ENCODE peak calls at places on chromosomes 3 and 15, in seven cellular contexts. P is heart left ventricle; G is testis; Y is effector memory CD4-positive, alpha-beta T cell; A is H9; B is thoracic aorta; L is mucosa of descending colon. E is an unnamed sample. For H3K4me1, the result is how much of the 10 kb centered on the place peaks cover.

GRCh38 chr15:71708052-71708432 is 102.3 kb upstream of the NR2E3 start:
- DNase-seq in L (peak), A (no peak), P (peak), B (no peak), Y (no peak), G (no peak), E (peak)

GRCh38 chr3:42398080-42398479 is 12.3 kb downstream of the LYZL4 start:
- DNase-seq in B (no peak), G (no peak), A (no peak), Y (no peak), L (no peak), P (no peak), E (no peak)

GRCh38 chr3:27696906-27697305 is 25.2 kb downstream of the EOMES start:
- DNase-seq in A (no peak), P (no peak), L (no peak), B (no peak), G (no peak), Y (no peak), E (no peak)

GRCh38 chr15:50218291-50218690 is 36.3 kb downstream of the SLC27A2 start:
- DNase-seq in P (no peak), L (no peak), B (no peak), G (no peak), A (no peak), Y (no peak), E (no peak)

GRCh38 chr3:127238602-127239001 is 45.7 kb downstream of the PRR23E start:
- DNase-seq in Y (no peak), L (no peak), G (no peak), P (no peak), A (no peak), B (no peak), E (no peak)

GRCh38 chr3:122956685-122957455 is 70.7 kb downstream of the SEMA5B start:
- DNase-seq in A (no peak), G (no peak), Y (no peak), P (peak), L (no peak), B (no peak), E (peak)

GRCh38 chr3:54968546-54969172 is 40.8 kb upstream of the LRTM1 start:
- DNase-seq in Y (no peak), A (no peak), G (no peak), B (no peak), P (no peak), L (no peak), E (no peak)

GRCh38 chr3:149417174-149417573 is 39.7 kb upstream of the TM4SF1 start:
- DNase-seq in P (no peak), B (no peak), G (no peak), A (no peak), Y (no peak), L (no peak), E (no peak)

GRCh38 chr3:158683216-158683975 is 10.9 kb upstream of the LXN start:
- DNase-seq in P (no peak), Y (no peak), B (no peak), A (no peak), L (no peak), G (no peak), E (no peak)

GRCh38 chr3:54138937-54139547 is 16.7 kb downstream of the CACNA2D3 start:
- DNase-seq in P (no peak), Y (no peak), B (no peak), A (no peak), G (no peak), L (no peak), E (no peak)

GRCh38 chr3:81823882-81824395 is 62.5 kb upstream of the GBE1 start:
- DNase-seq in L (no peak), A (no peak), B (no peak), G (no peak), Y (no peak), P (no peak), E (no peak)

GRCh38 chr15:71813723-71814470 is 3.5 kb downstream of the NR2E3 start:
- DNase-seq in B (no peak), P (no peak), Y (no peak), L (no peak), G (no peak), A (no peak), E (no peak)

GRCh38 chr3:55488398-55489055 is 1.4 kb upstream of the WNT5A start:
- DNase-seq in P (peak), Y (no peak), B (no peak), A (peak), L (peak), G (peak), E (no peak)

GRCh38 chr15:38885477-38885952 is 320.9 kb upstream of the RASGRP1 start:
- DNase-seq in B (no peak), L (no peak), G (no peak), A (no peak), P (no peak), Y (no peak), E (no peak)

GRCh38 chr15:62187910-62188309 is 22.8 kb upstream of the C2CD4B start:
- DNase-seq in L (no peak), P (no peak), Y (no peak), B (no peak), A (no peak), G (no peak), E (no peak)

GRCh38 chr3:56314842-56315241 is 153.4 kb downstream of the ERC2 start:
- DNase-seq in Y (no peak), G (no peak), B (no peak), P (peak), A (peak), L (no peak), E (no peak)

GRCh38 chr3:185503467-185503975 is 4.7 kb upstream of the TMEM41A start:
- DNase-seq in P (no peak), A (no peak), L (peak), B (no peak), Y (no peak), G (no peak), E (no peak)

GRCh38 chr3:107217161-107217560 is 160.1 kb upstream of the CCDC54 start:
- DNase-seq in A (no peak), Y (no peak), G (no peak), L (no peak), B (no peak), P (no peak), E (no peak)

GRCh38 chr15:58307313-58307961 is 124.4 kb upstream of the LIPC start:
- DNase-seq in A (no peak), P (no peak), G (no peak), Y (no peak), L (no peak), B (no peak), E (no peak)

GRCh38 chr15:64144565-64145281 is 6.8 kb upstream of the SNX22 start:
- DNase-seq in P (no peak), L (no peak), A (no peak), B (no peak), G (peak), Y (no peak), E (no peak)

GRCh38 chr3:5002174-5002870 is 23.1 kb downstream of the BHLHE40 start:
- DNase-seq in A (no peak), G (no peak), P (no peak), L (no peak), B (no peak), Y (peak), E (no peak)

GRCh38 chr15:93382196-93382820 is 293.3 kb upstream of the RGMA start:
- DNase-seq in Y (no peak), A (no peak), L (no peak), B (no peak), G (no peak), P (no peak), E (no peak)

GRCh38 chr15:37967788-37968187 is 33.3 kb downstream of the TMCO5A start:
- DNase-seq in G (no peak), L (no peak), P (no peak), Y (no peak), B (no peak), A (no peak), E (no peak)

GRCh38 chr15:77178421-77178820 is 107.5 kb upstream of the TSPAN3 start:
- DNase-seq in Y (no peak), G (no peak), P (no peak), B (no peak), L (no peak), A (no peak), E (no peak)

GRCh38 chr3:189945935-189946709 is 174.6 kb downstream of the P3H2 start:
- DNase-seq in L (no peak), A (no peak), B (no peak), G (no peak), Y (no peak), P (no peak), E (no peak)

GRCh38 chr15:51600114-51600513 is 22.5 kb downstream of the DMXL2 start:
- DNase-seq in A (no peak), Y (no peak), L (no peak), G (no peak), P (no peak), B (no peak), E (no peak)

GRCh38 chr3:178043084-178043483 is 493.2 kb upstream of the KCNMB2 start:
- DNase-seq in Y (no peak), G (no peak), P (no peak), A (no peak), B (no peak), L (no peak), E (no peak)

GRCh38 chr3:8482960-8483665 is 18.5 kb upstream of the LMCD1 start:
- DNase-seq in P (peak), L (peak), G (peak), Y (no peak), B (peak), A (no peak), E (peak)

GRCh38 chr3:24287728-24288450 is 206.8 kb downstream of the THRB start:
- DNase-seq in G (no peak), Y (no peak), P (no peak), A (no peak), L (no peak), B (peak), E (peak)

GRCh38 chr3:124791142-124791541 is 60.9 kb downstream of the UMPS start:
- DNase-seq in B (no peak), P (no peak), L (no peak), Y (no peak), A (no peak), G (no peak), E (no peak)
- H3K4me1 ChIP-seq in B (half or more), P (half or more), L (under half), Y (under half), A (under half), G (under half), E (under half)

GRCh38 chr3:52056968-52057805 is 816 bp upstream of the DUSP7 start:
- DNase-seq in B (peak), G (peak), L (peak), P (peak), A (peak), Y (peak), E (peak)

GRCh38 chr3:52058111-52058510 is 1.7 kb upstream of the DUSP7 start:
- DNase-seq in P (no peak), A (no peak), L (no peak), G (no peak), B (no peak), Y (no peak), E (no peak)

GRCh38 chr3:52056521-52056967 is at the start of gene DUSP7:
- DNase-seq in P (peak), Y (peak), B (no peak), A (peak), L (peak), G (peak), E (peak)

GRCh38 chr3:52055537-52056351 is 627 bp downstream of the DUSP7 start:
- DNase-seq in G (no peak), P (peak), B (no peak), A (peak), L (peak), Y (peak), E (no peak)

DNA sequence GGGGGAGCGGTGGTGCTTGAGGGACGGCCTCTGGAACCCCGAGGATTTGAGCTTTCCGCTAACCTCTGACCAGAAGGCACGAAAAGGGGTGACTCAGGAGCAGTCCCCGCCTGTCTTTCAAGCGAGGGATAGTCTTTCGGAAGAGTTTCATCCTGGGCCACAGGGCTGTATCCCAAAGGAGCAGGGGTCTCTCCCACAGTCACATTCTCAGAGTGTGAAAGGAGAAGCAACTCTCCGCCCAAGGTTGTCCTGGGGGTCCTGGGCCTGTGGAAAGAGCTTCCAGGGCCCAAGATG is 1.4 kb upstream of the DUSP7 start:
- DNase-seq in Y (no peak), P (no peak), L (no peak), B (no peak), A (no peak), G (no peak), E (no peak)
- H3K4me1 ChIP-seq in Y (under half), P (under half), L (under half), B (under half), A (under half), G (under half), E (under half)

DNA sequence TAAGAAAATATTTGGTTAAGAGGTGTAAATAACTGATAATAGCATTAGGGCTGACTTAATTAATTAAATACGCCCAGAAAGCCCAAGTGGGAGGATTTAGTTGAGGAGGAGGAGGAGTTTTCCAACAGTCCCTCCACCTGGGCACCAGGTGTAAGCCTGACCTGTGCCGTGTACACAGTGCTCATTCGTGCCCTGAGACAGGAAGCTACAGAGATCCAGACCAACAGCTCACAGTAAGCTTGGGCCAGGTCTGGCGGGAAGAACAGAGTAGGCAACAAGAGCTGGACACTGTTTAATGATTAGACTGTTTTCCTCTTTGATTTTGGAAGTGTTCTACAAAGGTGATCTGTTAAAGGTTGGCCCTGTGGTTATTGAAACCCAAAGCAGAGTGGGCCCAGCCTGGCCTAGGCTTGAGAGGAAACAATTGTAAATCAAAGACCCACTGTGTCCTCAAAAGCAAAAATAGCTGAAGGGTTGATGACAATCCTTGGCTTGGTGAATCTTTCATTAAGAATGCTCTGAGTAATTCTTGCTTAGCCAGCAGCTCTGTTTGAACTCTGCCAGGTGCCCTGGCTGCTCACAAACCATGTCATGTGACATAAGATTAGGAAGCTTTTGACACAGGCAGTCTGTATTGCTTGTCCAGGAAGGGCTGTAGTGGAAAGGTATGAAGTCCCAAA is 13.8 kb downstream of the SQOR start:
- DNase-seq in L (no peak), G (no peak), P (no peak), Y (no peak), B (no peak), A (no peak), E (no peak)
- H3K4me1 ChIP-seq in L (half or more), G (under half), P (under half), Y (under half), B (half or more), A (under half), E (under half)

GRCh38 chr3:47019201-47019600 is 39.7 kb downstream of the NBEAL2 start:
- DNase-seq in P (no peak), L (no peak), G (no peak), B (no peak), Y (no peak), A (no peak), E (no peak)
- H3K4me1 ChIP-seq in P (under half), L (under half), G (under half), B (under half), Y (under half), A (under half), E (under half)

GRCh38 chr15:74392402-74392876 is 25.0 kb upstream of the CYP11A1 start:
- DNase-seq in P (no peak), G (peak), A (no peak), Y (no peak), B (no peak), L (no peak), E (no peak)

GRCh38 chr15:74389115-74390048 is 21.9 kb upstream of the CYP11A1 start:
- DNase-seq in A (no peak), L (no peak), Y (no peak), P (no peak), B (no peak), G (no peak), E (no peak)

GRCh38 chr15:74392902-74393301 is 25.5 kb upstream of the CYP11A1 start:
- DNase-seq in Y (no peak), L (no peak), G (no peak), A (no peak), P (no peak), B (no peak), E (no peak)

GRCh38 chr15:74391604-74392401 is 24.4 kb upstream of the CYP11A1 start:
- DNase-seq in G (no peak), L (no peak), A (no peak), B (no peak), P (no peak), Y (no peak), E (no peak)

GRCh38 chr15:74390552-74391288 is 23.3 kb upstream of the CYP11A1 start:
- DNase-seq in G (no peak), A (no peak), L (no peak), Y (no peak), P (no peak), B (no peak), E (no peak)
- H3K4me1 ChIP-seq in G (under half), A (under half), L (under half), Y (under half), P (under half), B (under half), E (under half)

DNA sequence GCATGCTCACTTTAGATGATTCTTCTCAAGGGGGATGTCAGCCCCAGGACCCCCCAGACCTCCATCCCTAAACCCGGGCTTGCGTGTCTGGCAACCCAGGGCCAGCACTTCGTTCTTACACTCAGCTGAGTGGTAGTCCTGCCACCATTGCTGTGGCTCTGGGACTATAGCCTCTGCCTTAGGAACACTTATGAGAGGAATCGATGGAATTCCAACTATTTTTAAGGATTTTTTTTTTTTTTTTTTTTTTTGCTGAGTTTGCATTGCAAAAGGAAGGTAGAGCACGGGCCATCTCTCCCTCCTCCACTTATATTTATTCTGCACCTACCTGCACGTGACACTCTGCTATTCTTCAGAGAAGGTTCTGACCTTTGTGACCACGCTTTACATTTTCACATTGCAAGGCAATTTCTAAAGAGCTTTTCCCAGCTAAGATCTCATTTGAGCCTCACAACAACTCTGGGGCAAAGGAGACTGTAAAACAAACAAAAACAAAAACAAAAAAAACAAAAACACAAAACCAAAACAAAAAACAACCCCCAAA is 113.9 kb downstream of the LPP start:
- DNase-seq in B (no peak), L (no peak), G (no peak), A (no peak), P (no peak), Y (no peak), E (no peak)
- H3K4me1 ChIP-seq in B (half or more), L (half or more), G (under half), A (under half), P (half or more), Y (under half), E (half or more)

DNA sequence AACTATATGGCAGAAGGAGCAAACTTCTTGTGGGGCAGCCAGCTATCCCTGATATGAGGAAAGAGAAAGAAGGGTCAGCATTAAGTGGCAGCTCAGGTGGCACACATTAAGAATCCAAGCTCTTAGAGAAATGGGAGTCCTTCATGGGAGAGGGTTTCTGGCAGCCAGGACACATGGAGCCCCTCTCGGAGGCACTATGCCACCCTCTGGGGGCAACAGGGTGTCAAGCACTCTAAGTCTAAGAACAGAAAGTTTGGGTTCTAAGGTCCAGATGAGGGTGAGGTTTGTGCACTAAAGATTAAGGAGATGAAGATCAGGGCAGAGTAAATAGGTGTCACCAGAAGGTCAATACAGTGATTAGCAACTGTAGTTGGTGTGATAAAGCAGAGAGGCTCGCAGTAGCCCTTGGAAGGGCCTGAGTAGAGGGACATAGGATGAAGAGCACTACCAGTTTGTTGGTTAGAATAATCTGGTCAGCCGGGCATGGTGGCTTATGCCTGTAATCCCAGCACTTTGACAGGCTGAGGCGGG is 89.3 kb downstream of the ST6GAL1 start:
- DNase-seq in L (no peak), G (no peak), Y (no peak), B (no peak), A (no peak), P (no peak), E (no peak)
- H3K4me1 ChIP-seq in L (under half), G (under half), Y (under half), B (under half), A (under half), P (under half), E (under half)

GRCh38 chr3:99845999-99846398 is 28.3 kb downstream of the CMSS1 start:
- DNase-seq in L (no peak), A (no peak), B (no peak), P (no peak), G (no peak), Y (no peak), E (no peak)

GRCh38 chr3:99843590-99844260 is 26.1 kb downstream of the CMSS1 start:
- DNase-seq in P (no peak), L (no peak), Y (no peak), A (no peak), G (no peak), B (no peak), E (no peak)

GRCh38 chr3:99839613-99840012 is 22.0 kb downstream of the CMSS1 start:
- DNase-seq in L (no peak), P (no peak), G (no peak), Y (no peak), A (no peak), B (no peak), E (no peak)

GRCh38 chr3:99845335-99845734 is 27.7 kb downstream of the CMSS1 start:
- DNase-seq in P (no peak), Y (no peak), G (no peak), B (no peak), A (no peak), L (no peak), E (no peak)

GRCh38 chr3:99842826-99843589 is 25.3 kb downstream of the CMSS1 start:
- DNase-seq in Y (no peak), L (peak), P (no peak), A (no peak), B (no peak), G (no peak), E (no peak)
- H3K4me1 ChIP-seq in Y (under half), L (under half), P (half or more), A (under half), B (half or more), G (under half), E (under half)